ENCODE peak calls at places on chromosomes 12 and 14, in ten cellular contexts. O is stomach, G is RWPE1, L is PC-3, R is tibial artery, A is A549, Q is pancreas, E is lower lobe of right lung, M is fibroblast of the aortic adventitia, Y is fibroblast of mammary gland. Z is an unnamed sample.

GRCh38 chr12:52865090-52865944 is 16.5 kb upstream of the KRT78 start:
- DNase-seq in O (peak; percentile 78), G (peak; percentile 82), L (peak; percentile 87), R (peak; percentile 56), A (peak; percentile 92), Q (peak; percentile 85), E (peak; percentile 68), M (peak; percentile 76), Y (peak; percentile 69), Z (peak; percentile 73)

GRCh38 chr14:29030970-29031369 is 264.4 kb downstream of the FOXG1 start:
- DNase-seq in O (no peak), G (no peak), L (no peak), R (no peak), A (no peak), Q (no peak), E (no peak), M (no peak), Y (no peak), Z (no peak)

GRCh38 chr12:44372259-44372658 is 503.9 kb downstream of the NELL2 start:
- DNase-seq in O (no peak), G (peak; percentile 58), L (peak; percentile 98), R (no peak), A (no peak), Q (no peak), E (no peak), M (peak; percentile 11), Y (peak; percentile 75), Z (no peak)

GRCh38 chr12:104353012-104353981 is 49.8 kb downstream of the EID3 start:
- DNase-seq in O (no peak), G (no peak), L (no peak), R (no peak), A (peak; percentile 61), Q (no peak), E (no peak), M (no peak), Y (no peak), Z (no peak)

GRCh38 chr12:78645956-78646355 is 218.6 kb upstream of the SYT1 start:
- DNase-seq in O (no peak), G (no peak), L (no peak), R (no peak), A (no peak), Q (no peak), E (no peak), M (peak; percentile 25), Y (peak; percentile 8), Z (no peak)

GRCh38 chr12:43501705-43502104 is 50.3 kb downstream of the ADAMTS20 start:
- DNase-seq in O (no peak), G (peak; percentile 23), L (peak; percentile 47), R (no peak), A (peak; percentile 33), Q (no peak), E (no peak), M (peak; percentile 53), Y (peak; percentile 48), Z (no peak)

GRCh38 chr14:88013750-88014349 is 8.9 kb downstream of the GPR65 start:
- DNase-seq in O (peak; percentile 74), G (peak; percentile 53), L (peak; percentile 84), R (peak; percentile 77), A (peak; percentile 84), Q (peak; percentile 63), E (peak; percentile 60), M (peak; percentile 78), Y (peak; percentile 72), Z (peak; percentile 49)

GRCh38 chr12:39490500-39491276 is 47.8 kb upstream of the KIF21A start:
- DNase-seq in O (no peak), G (peak; percentile 77), L (peak; percentile 76), R (no peak), A (peak; percentile 61), Q (no peak), E (no peak), M (peak; percentile 84), Y (peak; percentile 96), Z (no peak)

DNA sequence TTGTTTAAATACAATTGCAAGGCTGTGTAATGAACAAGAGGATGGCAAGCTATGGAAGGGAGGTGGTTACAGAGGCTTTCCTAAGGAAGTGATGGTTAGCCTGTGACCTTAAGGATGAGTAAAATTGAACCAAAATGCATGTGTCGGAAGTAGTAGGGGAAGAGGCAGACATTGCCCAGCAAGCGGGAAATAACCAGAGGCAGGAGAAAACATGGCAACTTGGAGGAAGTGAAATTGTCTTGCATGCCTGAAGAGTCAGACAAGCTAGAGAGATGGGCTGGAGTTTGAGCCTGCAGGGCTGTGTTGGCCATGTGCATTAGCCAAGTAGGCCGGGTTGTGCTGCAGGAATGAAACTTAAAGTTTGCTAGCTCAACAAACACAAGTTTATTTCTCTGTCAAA is 96.2 kb downstream of the BTG1 start:
- DNase-seq in O (no peak), G (no peak), L (no peak), R (no peak), A (no peak), Q (no peak), E (no peak), M (no peak), Y (no peak), Z (no peak)
- TF ChIP-seq CTCF in O (no peak), G (no peak), L (no peak), R (no peak), A (no peak), Q (no peak), E (no peak), M (no peak), Y (no peak), Z (no peak)

DNA sequence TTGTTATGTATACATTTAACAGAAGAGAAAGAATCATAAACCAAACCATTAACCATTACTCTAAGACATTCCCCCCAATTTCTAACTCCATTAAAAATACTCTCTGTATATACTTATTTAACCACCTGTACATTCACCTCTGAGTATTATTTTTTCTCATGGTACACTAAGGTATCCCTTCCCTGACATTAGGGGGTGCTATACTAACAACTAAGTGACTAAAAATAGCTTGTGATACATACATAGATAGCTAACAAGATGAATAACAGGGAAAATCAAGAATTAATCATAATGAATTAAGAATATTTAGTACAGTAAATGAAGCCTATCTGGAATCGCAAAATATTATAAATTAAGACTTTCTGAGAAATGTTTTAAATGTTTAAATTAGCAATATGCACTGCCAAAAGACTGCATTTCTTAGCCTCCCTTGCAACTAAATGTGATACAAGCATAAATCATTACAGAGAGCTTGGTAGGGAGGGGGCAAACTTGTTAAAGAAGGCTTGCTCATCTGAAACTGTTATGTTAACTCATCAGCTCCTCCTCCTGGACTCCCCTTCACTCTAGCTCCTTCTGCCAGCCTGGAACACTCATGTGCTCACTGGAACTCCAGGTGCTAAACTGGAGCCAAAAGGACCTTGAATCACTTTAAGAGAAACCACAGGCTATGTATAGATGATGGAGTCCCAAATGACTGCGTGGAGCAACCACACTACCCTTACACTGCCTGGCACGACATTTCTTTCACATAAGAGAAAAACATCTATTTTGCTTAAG is 14.9 kb downstream of the C2CD5 start:
- DNase-seq in O (no peak), G (no peak), L (peak; percentile 55), R (no peak), A (peak; percentile 62), Q (no peak), E (no peak), M (peak; percentile 22), Y (peak; percentile 73), Z (no peak)
- TF ChIP-seq CTCF in O (peak; percentile 49), G (no peak), L (peak; percentile 70), R (no peak), A (peak; percentile 59), Q (no peak), E (peak; percentile 56), M (peak; percentile 43), Y (peak; percentile 40), Z (peak; percentile 60)

GRCh38 chr14:102799684-102800562 is 22.7 kb downstream of the TRAF3 start:
- DNase-seq in O (no peak), G (no peak), L (no peak), R (peak; percentile 13), A (no peak), Q (no peak), E (no peak), M (peak; percentile 90), Y (peak; percentile 83), Z (no peak)

GRCh38 chr14:102798926-102799325 is 21.7 kb downstream of the TRAF3 start:
- DNase-seq in O (no peak), G (no peak), L (no peak), R (peak; percentile 8), A (no peak), Q (no peak), E (no peak), M (no peak), Y (no peak), Z (no peak)

GRCh38 chr14:102796661-102797190 is 19.5 kb downstream of the TRAF3 start:
- DNase-seq in O (no peak), G (no peak), L (no peak), R (peak; percentile 9), A (no peak), Q (no peak), E (no peak), M (no peak), Y (no peak), Z (no peak)

GRCh38 chr14:102793531-102794328 is 16.5 kb downstream of the TRAF3 start:
- DNase-seq in O (no peak), G (no peak), L (no peak), R (no peak), A (no peak), Q (no peak), E (no peak), M (no peak), Y (no peak), Z (no peak)

DNA sequence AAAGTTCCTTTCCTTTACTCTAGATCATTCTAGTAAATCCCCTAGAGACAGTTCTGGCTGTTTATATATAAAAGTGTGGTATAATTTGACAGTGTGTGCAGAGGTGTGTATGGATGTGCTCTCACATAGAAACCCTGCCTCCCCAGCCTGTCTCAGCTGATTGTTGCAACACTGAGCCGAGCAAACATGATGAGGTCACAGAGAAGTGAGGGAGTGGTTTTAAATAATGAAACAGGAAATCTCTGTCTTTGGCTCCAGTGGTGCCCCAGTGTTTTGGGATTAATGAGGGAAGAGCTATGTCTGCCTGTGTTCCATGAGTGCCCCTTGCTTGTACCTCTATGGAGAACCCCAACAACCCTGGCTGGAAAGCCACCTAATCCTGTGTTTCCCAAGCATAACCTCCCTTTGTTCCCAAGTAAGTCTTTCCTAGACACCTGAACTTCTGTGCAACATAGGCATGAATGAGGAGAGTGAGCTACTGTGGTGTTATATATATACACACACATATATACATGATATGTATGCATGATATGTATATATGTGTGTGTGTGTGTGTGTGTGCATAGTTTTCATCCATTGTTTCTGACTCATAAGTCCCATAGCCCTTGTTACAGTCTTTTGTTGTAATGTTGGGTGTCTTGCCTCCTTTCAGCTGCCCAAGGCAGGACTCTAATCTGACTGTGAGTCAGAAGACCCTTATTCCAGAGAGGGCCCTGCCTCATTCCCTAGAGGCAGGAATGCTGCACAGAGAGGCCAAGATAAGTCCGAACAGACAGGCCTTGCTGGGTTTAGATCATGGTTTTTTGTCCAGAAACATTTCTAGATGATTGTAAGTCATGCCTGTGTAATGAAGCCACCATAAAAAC is 18.0 kb downstream of the TRAF3 start:
- DNase-seq in O (peak; percentile 66), G (peak; percentile 89), L (peak; percentile 83), R (peak; percentile 82), A (peak; percentile 76), Q (no peak), E (peak; percentile 68), M (peak; percentile 97), Y (peak; percentile 88), Z (peak; percentile 65)
- TF ChIP-seq CTCF in O (no peak), G (no peak), L (no peak), R (no peak), A (no peak), Q (no peak), E (no peak), M (peak; percentile 78), Y (peak; percentile 31), Z (no peak)

DNA sequence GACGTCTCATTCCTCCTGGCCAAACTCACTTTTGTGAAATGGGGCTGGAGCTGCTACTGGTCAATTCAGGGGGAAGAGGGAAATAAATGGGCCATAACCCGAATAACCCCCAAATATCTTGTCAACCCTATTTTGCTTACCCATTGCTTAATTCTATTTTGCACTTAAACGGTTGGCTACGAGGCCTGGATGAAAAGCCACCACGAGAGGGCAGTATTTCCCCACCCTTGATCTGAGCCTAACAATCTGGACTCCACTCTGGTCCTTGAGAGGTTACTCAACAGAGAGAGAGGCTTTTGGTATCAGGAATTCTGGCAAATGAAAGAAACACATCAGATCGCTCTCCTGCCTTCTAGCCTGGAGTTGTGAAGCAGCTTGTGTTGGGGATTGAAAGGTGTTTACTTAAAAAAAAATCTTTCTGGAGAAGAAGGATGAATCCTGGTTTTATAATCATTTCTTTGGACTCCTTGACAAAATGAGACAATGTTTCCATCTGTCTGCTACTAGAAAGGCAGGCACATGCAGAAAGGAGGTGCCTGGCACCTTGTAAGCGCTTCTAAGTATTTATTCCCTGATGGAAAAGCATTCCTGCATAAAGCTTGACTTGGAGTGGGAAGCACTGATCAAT is 22.4 kb upstream of the FBXO21 start:
- DNase-seq in O (peak; percentile 74), G (peak; percentile 73), L (peak; percentile 91), R (peak; percentile 78), A (peak; percentile 79), Q (peak; percentile 76), E (peak; percentile 54), M (peak; percentile 89), Y (peak; percentile 77), Z (peak; percentile 44)
- TF ChIP-seq CTCF in O (peak; percentile 87), G (peak; percentile 86), L (peak; percentile 99), R (peak; percentile 84), A (peak; percentile 96), Q (peak; percentile 81), E (peak; percentile 87), M (peak; percentile 96), Y (peak; percentile 95), Z (peak; percentile 78)

Z was measured in right lobe of liver.